ENCODE peak calls at places on chromosomes 6 and 20, in seven cellular contexts. M is HCT116, I is H1, X is SK-N-SH, W is GM12878, B is HepG2, G is K562. J is an unnamed sample.

GRCh38 chr6:125375841-125376240 is 74.1 kb upstream of the HDDC2 start:
- DNase-seq in M (no peak), I (no peak), X (no peak), W (no peak), B (no peak), G (no peak), J (no peak)

GRCh38 chr6:142842423-142843261 is 102.3 kb downstream of the HIVEP2 start:
- DNase-seq in M (no peak), I (no peak), X (peak; percentile 25), W (peak; percentile 97), B (peak; percentile 59), G (no peak), J (no peak)

GRCh38 chr6:40955181-40955550 is 83.9 kb downstream of the UNC5CL start:
- DNase-seq in M (no peak), I (no peak), X (no peak), W (no peak), B (no peak), G (no peak), J (no peak)

GRCh38 chr20:48603819-48604405 is 223.9 kb downstream of the PREX1 start:
- DNase-seq in M (no peak), I (no peak), X (no peak), W (no peak), B (no peak), G (no peak), J (no peak)

GRCh38 chr20:52402514-52402913 is 210.9 kb upstream of the ZFP64 start:
- DNase-seq in M (no peak), I (no peak), X (no peak), W (no peak), B (no peak), G (no peak), J (no peak)

GRCh38 chr6:147075326-147075840 is 128.8 kb upstream of the STXBP5 start:
- DNase-seq in M (no peak), I (no peak), X (no peak), W (no peak), B (no peak), G (no peak), J (no peak)

GRCh38 chr20:18553746-18554145 is 13.5 kb upstream of the SMIM26 start:
- DNase-seq in M (no peak), I (no peak), X (no peak), W (no peak), B (no peak), G (no peak), J (no peak)

GRCh38 chr20:41003143-41003932 is 25.3 kb upstream of the TOP1 start:
- DNase-seq in M (peak; percentile 98), I (peak; percentile 33), X (no peak), W (no peak), B (peak; percentile 99), G (peak; percentile 75), J (peak; percentile 76)

GRCh38 chr6:43911625-43912577 is 141.9 kb downstream of the VEGFA start:
- DNase-seq in M (no peak), I (peak; percentile 36), X (no peak), W (no peak), B (peak; percentile 46), G (no peak), J (no peak)

GRCh38 chr6:96659084-96659845 is 96.3 kb downstream of the FHL5 start:
- DNase-seq in M (no peak), I (no peak), X (no peak), W (no peak), B (no peak), G (no peak), J (no peak)

GRCh38 chr6:16805190-16805860 is 44.1 kb upstream of the ATXN1 start:
- DNase-seq in M (no peak), I (no peak), X (no peak), W (no peak), B (peak; percentile 23), G (no peak), J (no peak)

GRCh38 chr20:41287327-41287726 is 30.2 kb downstream of the ZHX3 start:
- DNase-seq in M (no peak), I (no peak), X (no peak), W (no peak), B (no peak), G (no peak), J (no peak)

GRCh38 chr6:6626227-6626626 is 37.7 kb downstream of the LY86 start:
- DNase-seq in M (no peak), I (no peak), X (no peak), W (no peak), B (no peak), G (no peak), J (no peak)

GRCh38 chr6:6631526-6632276 is 43.2 kb downstream of the LY86 start:
- DNase-seq in M (no peak), I (no peak), X (no peak), W (no peak), B (no peak), G (no peak), J (no peak)

GRCh38 chr6:6633898-6634734 is 45.6 kb downstream of the LY86 start:
- DNase-seq in M (no peak), I (no peak), X (no peak), W (no peak), B (no peak), G (no peak), J (no peak)

GRCh38 chr6:6631053-6631452 is 42.5 kb downstream of the LY86 start:
- DNase-seq in M (no peak), I (no peak), X (peak; percentile 31), W (no peak), B (no peak), G (no peak), J (no peak)

GRCh38 chr6:6629416-6629815 is 40.9 kb downstream of the LY86 start:
- DNase-seq in M (no peak), I (no peak), X (no peak), W (no peak), B (no peak), G (no peak), J (no peak)
- TF ChIP-seq JUND in M (no peak), I (no peak), X (no peak), W (no peak), B (no peak), G (no peak), J (no peak)

GRCh38 chr20:43821795-43822194 is 92.9 kb upstream of the TOX2 start:
- DNase-seq in M (no peak), I (no peak), X (no peak), W (no peak), B (no peak), G (no peak), J (no peak)

GRCh38 chr20:43827940-43828562 is 86.6 kb upstream of the TOX2 start:
- DNase-seq in M (no peak), I (no peak), X (no peak), W (no peak), B (no peak), G (no peak), J (no peak)

GRCh38 chr20:43824699-43825402 is 89.8 kb upstream of the TOX2 start:
- DNase-seq in M (no peak), I (no peak), X (peak; percentile 77), W (peak; percentile 51), B (peak; percentile 28), G (peak; percentile 13), J (no peak)

GRCh38 chr20:43824279-43824678 is 90.4 kb upstream of the TOX2 start:
- DNase-seq in M (no peak), I (no peak), X (no peak), W (no peak), B (no peak), G (no peak), J (no peak)

DNA sequence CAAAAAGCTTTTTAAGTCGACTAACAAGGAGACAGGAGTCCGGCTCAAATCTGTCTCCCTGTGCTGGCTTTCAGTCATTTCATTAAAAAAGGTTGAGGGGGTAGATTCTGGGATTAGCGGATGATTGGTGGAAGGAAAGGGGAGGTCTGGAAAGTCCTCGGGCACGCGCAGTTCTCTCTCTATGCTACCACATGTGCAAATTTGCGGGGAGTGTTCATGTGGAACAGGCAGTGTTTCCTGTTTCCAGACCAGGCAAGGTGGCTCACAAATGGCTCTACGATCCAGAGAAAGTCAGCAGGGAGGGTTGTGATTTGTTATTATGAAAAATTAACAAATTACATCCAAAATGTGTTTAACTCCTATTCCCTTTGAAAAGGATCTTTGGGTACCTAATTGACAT is 89.0 kb upstream of the TOX2 start:
- DNase-seq in M (no peak), I (no peak), X (no peak), W (peak; percentile 40), B (no peak), G (no peak), J (no peak)
- TF ChIP-seq JUND in M (no peak), I (no peak), X (no peak), W (no peak), B (no peak), G (no peak), J (no peak)

GRCh38 chr20:37526238-37526838 is 1.3 kb downstream of the BLCAP start:
- DNase-seq in M (no peak), I (no peak), X (peak; percentile 82), W (no peak), B (peak; percentile 73), G (peak; percentile 78), J (peak; percentile 61)
- TF ChIP-seq JUND in M (no peak), I (no peak), X (no peak), W (no peak), B (no peak), G (no peak), J (no peak)

DNA sequence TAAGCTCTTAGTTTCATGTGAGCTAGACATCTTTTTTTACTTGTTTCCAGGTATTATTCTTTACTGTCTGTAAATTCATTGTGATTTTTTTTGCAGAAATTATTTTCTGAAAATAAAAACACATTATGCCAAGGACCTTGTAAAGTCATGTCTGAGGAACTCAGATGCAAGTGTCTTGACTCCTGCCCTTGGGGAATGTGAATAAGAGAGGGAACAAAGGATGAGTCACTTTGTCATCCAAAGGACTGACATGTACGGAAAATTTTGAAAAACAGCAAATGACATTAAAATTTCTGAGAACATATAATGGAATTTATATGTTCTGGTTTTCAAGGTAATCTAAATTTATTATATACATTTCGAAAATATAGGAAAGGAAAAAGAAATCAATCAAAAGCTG is 660.4 kb downstream of the CD109 start:
- DNase-seq in M (peak; percentile 42), I (no peak), X (no peak), W (no peak), B (no peak), G (no peak), J (no peak)
- TF ChIP-seq JUND in M (peak; percentile 56), I (peak; percentile 29), X (no peak), W (no peak), B (no peak), G (no peak), J (no peak)

GRCh38 chr6:110552901-110553641 is 76.7 kb upstream of the SLC22A16 start:
- DNase-seq in M (no peak), I (no peak), X (no peak), W (no peak), B (no peak), G (no peak), J (no peak)
- TF ChIP-seq JUND in M (no peak), I (no peak), X (no peak), W (no peak), B (no peak), G (no peak), J (no peak)

GRCh38 chr6:128742900-128743299 is 140.0 kb upstream of the LAMA2 start:
- DNase-seq in M (no peak), I (no peak), X (no peak), W (no peak), B (no peak), G (no peak), J (no peak)

GRCh38 chr6:128740951-128741350 is 142.0 kb upstream of the LAMA2 start:
- DNase-seq in M (no peak), I (no peak), X (no peak), W (no peak), B (no peak), G (no peak), J (no peak)

GRCh38 chr6:128739112-128739511 is 143.8 kb upstream of the LAMA2 start:
- DNase-seq in M (peak; percentile 27), I (no peak), X (no peak), W (no peak), B (no peak), G (no peak), J (no peak)

GRCh38 chr6:128743974-128744765 is 138.8 kb upstream of the LAMA2 start:
- DNase-seq in M (no peak), I (no peak), X (no peak), W (no peak), B (no peak), G (no peak), J (no peak)
- TF ChIP-seq JUND in M (no peak), I (no peak), X (no peak), W (no peak), B (no peak), G (no peak), J (no peak)

J was measured in T47D.